ENCODE peak calls at places on chromosome 10, in nine cellular contexts. H is neuronal stem cell; J is ELR; K is stimulated activated CD4-positive, alpha-beta T cell treated with anti-CD3 and anti-CD28 coated beads, Interleukin-2, amount 100 ng/mL, for 24 hours; Y is T-helper 2 cell; V is glomerular endothelial cell; Z is frontal cortex; N is CD8-positive, alpha-beta memory T cell; P is tibial nerve. S is an unnamed sample.

GRCh38 chr10:132306951-132307751 is 599 bp downstream of the STK32C start:
- DNase-seq in V (no peak), K (peak), H (no peak), Z (no peak), Y (no peak), J (no peak), P (no peak), N (peak), S (no peak)

GRCh38 chr10:5573968-5574641 is 49.3 kb downstream of the CALML3 start:
- DNase-seq in V (no peak), Y (no peak), Z (no peak), J (peak), K (no peak), H (no peak), N (peak), P (no peak), S (no peak)

GRCh38 chr10:73991846-73992245 is 6.1 kb upstream of the VCL start:
- DNase-seq in K (peak), Y (peak), J (no peak), H (no peak), Z (no peak), V (no peak), P (no peak), N (peak), S (no peak)

GRCh38 chr10:34736976-34737771 is 77.9 kb downstream of the PARD3 start:
- DNase-seq in Y (no peak), Z (no peak), P (no peak), H (no peak), K (no peak), N (no peak), V (no peak), J (no peak), S (no peak)

GRCh38 chr10:19629559-19629958 is 186.7 kb upstream of the PLXDC2 start:
- DNase-seq in Y (no peak), H (peak), Z (peak), P (peak), J (no peak), N (no peak), K (no peak), V (no peak), S (no peak)

GRCh38 chr10:69901022-69901421 is 99.3 kb downstream of the COL13A1 start:
- DNase-seq in K (no peak), P (no peak), N (no peak), Z (no peak), J (no peak), H (no peak), V (no peak), Y (no peak), S (no peak)

GRCh38 chr10:31961264-31961663 is 32.6 kb upstream of the ARHGAP12 start:
- DNase-seq in P (no peak), N (no peak), K (no peak), J (no peak), V (no peak), H (no peak), Z (no peak), Y (no peak), S (no peak)

GRCh38 chr10:101879456-101880189 is 36.0 kb upstream of the KCNIP2 start:
- DNase-seq in N (no peak), Z (no peak), Y (no peak), J (peak), H (no peak), P (no peak), K (no peak), V (no peak), S (no peak)

GRCh38 chr10:17162828-17163227 is 33.2 kb upstream of the CUBN start:
- DNase-seq in P (no peak), H (no peak), Z (no peak), K (no peak), N (no peak), Y (no peak), V (no peak), J (no peak), S (no peak)

GRCh38 chr10:86258940-86259339 is 107.7 kb downstream of the GRID1 start:
- DNase-seq in K (no peak), N (no peak), H (no peak), P (no peak), Z (no peak), Y (no peak), J (no peak), V (no peak), S (no peak)

GRCh38 chr10:122939819-122940543 is 14.0 kb downstream of the C10orf88 start:
- DNase-seq in Y (no peak), N (no peak), K (no peak), P (no peak), Z (no peak), H (no peak), J (peak), V (no peak), S (no peak)

GRCh38 chr10:114876602-114877300 is 55.2 kb downstream of the FHIP2A start:
- DNase-seq in P (peak), H (peak), V (no peak), Y (no peak), Z (peak), J (peak), K (peak), N (no peak), S (peak)

GRCh38 chr10:4801405-4801804 is 24.6 kb upstream of the AKR1E2 start:
- DNase-seq in Y (no peak), H (no peak), J (no peak), K (no peak), V (no peak), Z (no peak), N (no peak), P (no peak), S (no peak)

GRCh38 chr10:88238515-88238914 is 344.6 kb downstream of the RNLS start:
- DNase-seq in Y (no peak), J (no peak), Z (no peak), N (no peak), V (no peak), K (no peak), H (no peak), P (no peak), S (no peak)

GRCh38 chr10:34116780-34117179 is 698.3 kb downstream of the PARD3 start:
- DNase-seq in H (no peak), Y (no peak), K (no peak), P (no peak), J (no peak), Z (peak), V (no peak), N (no peak), S (no peak)

GRCh38 chr10:107280293-107280692 is 115.8 kb upstream of the SORCS1 start:
- DNase-seq in K (no peak), P (no peak), V (no peak), J (no peak), Z (no peak), N (no peak), H (no peak), Y (no peak), S (no peak)

GRCh38 chr10:110597476-110597875 is 30.0 kb downstream of the SMC3 start:
- DNase-seq in J (no peak), V (no peak), P (no peak), Z (no peak), K (no peak), H (no peak), N (no peak), Y (no peak), S (no peak)

GRCh38 chr10:119896937-119897336 is 4.4 kb downstream of the SEC23IP start:
- DNase-seq in K (no peak), Z (no peak), P (peak), V (no peak), N (no peak), Y (no peak), J (no peak), H (no peak), S (no peak)

GRCh38 chr10:71584902-71585578 is 134.5 kb downstream of the C10orf105 start:
- DNase-seq in P (no peak), Y (no peak), V (no peak), K (no peak), H (no peak), J (no peak), Z (no peak), N (no peak), S (no peak)

GRCh38 chr10:101438881-101439391 is 85.0 kb downstream of the BTRC start:
- DNase-seq in P (no peak), H (no peak), V (no peak), Z (peak), J (no peak), K (no peak), N (no peak), Y (no peak), S (no peak)

GRCh38 chr10:16950686-16951681 is 133.8 kb upstream of the RSU1 start:
- DNase-seq in Z (peak), P (no peak), J (peak), N (no peak), Y (no peak), K (no peak), V (no peak), H (peak), S (peak)

GRCh38 chr10:48691812-48692528 is 7.3 kb downstream of the WDFY4 start:
- DNase-seq in V (no peak), Y (no peak), J (no peak), P (no peak), K (no peak), Z (no peak), N (no peak), H (no peak), S (no peak)

GRCh38 chr10:3527869-3528268 is 257.1 kb downstream of the KLF6 start:
- DNase-seq in P (no peak), V (no peak), Z (no peak), H (no peak), Y (no peak), K (no peak), N (no peak), J (no peak), S (no peak)

GRCh38 chr10:80000541-80000940 is 51.6 kb upstream of the SFTPD start:
- DNase-seq in P (no peak), Y (no peak), V (no peak), Z (no peak), K (no peak), J (no peak), H (no peak), N (no peak), S (no peak)

GRCh38 chr10:21953585-21954057 is 49.9 kb downstream of the DNAJC1 start:
- DNase-seq in P (no peak), V (peak), H (no peak), K (no peak), N (no peak), J (peak), Z (peak), Y (no peak), S (no peak)

GRCh38 chr10:60957667-60958221 is 13.8 kb upstream of the RHOBTB1 start:
- DNase-seq in H (no peak), P (no peak), K (no peak), N (no peak), V (no peak), J (no peak), Z (no peak), Y (no peak), S (no peak)

GRCh38 chr10:34808789-34809745 is 6.0 kb downstream of the PARD3 start:
- DNase-seq in H (peak), J (peak), Y (no peak), P (no peak), V (no peak), Z (peak), K (no peak), N (no peak), S (no peak)

GRCh38 chr10:130656187-130656575 is 520.0 kb downstream of the GLRX3 start:
- DNase-seq in V (no peak), Z (no peak), N (no peak), K (no peak), Y (no peak), J (no peak), H (no peak), P (no peak), S (no peak)

GRCh38 chr10:4144802-4145201 is 359.8 kb upstream of the KLF6 start:
- DNase-seq in V (no peak), Y (no peak), J (peak), Z (no peak), H (no peak), P (no peak), K (no peak), N (no peak), S (no peak)

GRCh38 chr10:18273039-18273438 is 132.8 kb downstream of the CACNB2 start:
- DNase-seq in P (no peak), J (no peak), K (no peak), Z (no peak), H (no peak), N (no peak), Y (no peak), V (no peak), S (no peak)

S was measured in NT2/D1.